ENCODE peak calls at places on chromosomes 11 and 22, in five cellular contexts. P is neural progenitor cell, B is PC-3, O is H1, W is fibroblast of lung. Z is an unnamed sample.

GRCh38 chr22:19878461-19879247 is 24.0 kb upstream of the GNB1L start:
- DNase-seq in P (no peak), W (no peak), B (no peak), O (no peak), Z (no peak)

GRCh38 chr11:13595166-13595565 is 73.3 kb upstream of the FAR1 start:
- DNase-seq in P (no peak), B (no peak), O (no peak), W (peak; percentile 71), Z (no peak)

GRCh38 chr11:126039485-126040271 is 23.0 kb downstream of the CDON start:
- DNase-seq in O (no peak), W (peak; percentile 15), B (peak; percentile 75), P (no peak), Z (no peak)

GRCh38 chr22:24694971-24695928 is 79.3 kb downstream of the PIWIL3 start:
- DNase-seq in O (no peak), W (no peak), B (no peak), P (no peak), Z (no peak)

GRCh38 chr11:16989554-16989953 is 24.7 kb downstream of the PLEKHA7 start:
- DNase-seq in O (no peak), W (no peak), P (no peak), B (no peak), Z (no peak)

GRCh38 chr22:25347752-25348102 is 128.3 kb downstream of the CRYBB2 start:
- DNase-seq in B (no peak), P (no peak), O (no peak), W (peak; percentile 62), Z (no peak)

GRCh38 chr11:133821776-133822175 is 23.5 kb downstream of the SPATA19 start:
- DNase-seq in O (peak; percentile 66), P (peak; percentile 87), W (peak; percentile 12), B (peak; percentile 33), Z (peak; percentile 87)

GRCh38 chr11:118194835-118195627 is 18.6 kb upstream of the SCN2B start:
- DNase-seq in W (peak; percentile 65), P (no peak), O (no peak), B (peak; percentile 96), Z (peak; percentile 90)

GRCh38 chr11:94125408-94126120 is 3.1 kb upstream of the PANX1 start:
- DNase-seq in P (no peak), B (no peak), W (no peak), O (no peak), Z (no peak)

GRCh38 chr11:34599406-34599901 is 21.4 kb upstream of the EHF start:
- DNase-seq in O (no peak), B (peak; percentile 93), P (no peak), W (peak; percentile 92), Z (peak; percentile 38)

GRCh38 chr22:38415046-38415445 is 40.0 kb downstream of the KCNJ4 start:
- DNase-seq in O (no peak), W (no peak), B (no peak), P (peak; percentile 34), Z (peak; percentile 2)

GRCh38 chr11:134026655-134027343 is 42.1 kb upstream of the JAM3 start:
- DNase-seq in B (no peak), P (peak; percentile 84), W (no peak), O (no peak), Z (no peak)

GRCh38 chr11:65655570-65656332 is 7.0 kb downstream of the RELA start:
- DNase-seq in P (no peak), W (no peak), O (no peak), B (no peak), Z (no peak)

GRCh38 chr11:93541884-93542752 is 1.1 kb downstream of the SMCO4 start:
- DNase-seq in B (peak; percentile 77), W (peak; percentile 82), P (peak; percentile 59), O (peak; percentile 41), Z (peak; percentile 63)

GRCh38 chr11:22337571-22338464 is at the start of gene SLC17A6:
- DNase-seq in O (no peak), W (peak; percentile 40), B (peak; percentile 57), P (peak; percentile 90), Z (peak; percentile 80)

GRCh38 chr11:68471360-68472340 is 11.1 kb downstream of the PPP6R3 start:
- DNase-seq in P (no peak), B (no peak), W (peak; percentile 97), O (no peak), Z (no peak)

GRCh38 chr11:18196532-18196931 is 23.9 kb downstream of the MRGPRX4 start:
- DNase-seq in O (no peak), B (no peak), W (no peak), P (no peak), Z (no peak)

GRCh38 chr22:24827305-24827704 is 21.3 kb downstream of the SGSM1 start:
- DNase-seq in W (no peak), P (no peak), O (no peak), B (peak; percentile 1), Z (peak; percentile 84)

GRCh38 chr11:13772223-13773046 is 104.0 kb downstream of the FAR1 start:
- DNase-seq in W (peak; percentile 57), B (peak; percentile 76), P (peak; percentile 81), O (peak; percentile 31), Z (peak; percentile 76)

GRCh38 chr11:118882489-118882888 is 1.2 kb upstream of the CXCR5 start:
- DNase-seq in B (no peak), O (no peak), P (no peak), W (no peak), Z (no peak)

GRCh38 chr11:77152846-77153245 is 24.8 kb downstream of the MYO7A start:
- DNase-seq in P (no peak), W (peak; percentile 52), B (no peak), O (no peak), Z (no peak)
- H3K4me2 ChIP-seq in P (no peak overlapping the region), W (no peak overlapping the region), B (no peak overlapping the region), O (no peak overlapping the region), Z (no peak overlapping the region)

DNA sequence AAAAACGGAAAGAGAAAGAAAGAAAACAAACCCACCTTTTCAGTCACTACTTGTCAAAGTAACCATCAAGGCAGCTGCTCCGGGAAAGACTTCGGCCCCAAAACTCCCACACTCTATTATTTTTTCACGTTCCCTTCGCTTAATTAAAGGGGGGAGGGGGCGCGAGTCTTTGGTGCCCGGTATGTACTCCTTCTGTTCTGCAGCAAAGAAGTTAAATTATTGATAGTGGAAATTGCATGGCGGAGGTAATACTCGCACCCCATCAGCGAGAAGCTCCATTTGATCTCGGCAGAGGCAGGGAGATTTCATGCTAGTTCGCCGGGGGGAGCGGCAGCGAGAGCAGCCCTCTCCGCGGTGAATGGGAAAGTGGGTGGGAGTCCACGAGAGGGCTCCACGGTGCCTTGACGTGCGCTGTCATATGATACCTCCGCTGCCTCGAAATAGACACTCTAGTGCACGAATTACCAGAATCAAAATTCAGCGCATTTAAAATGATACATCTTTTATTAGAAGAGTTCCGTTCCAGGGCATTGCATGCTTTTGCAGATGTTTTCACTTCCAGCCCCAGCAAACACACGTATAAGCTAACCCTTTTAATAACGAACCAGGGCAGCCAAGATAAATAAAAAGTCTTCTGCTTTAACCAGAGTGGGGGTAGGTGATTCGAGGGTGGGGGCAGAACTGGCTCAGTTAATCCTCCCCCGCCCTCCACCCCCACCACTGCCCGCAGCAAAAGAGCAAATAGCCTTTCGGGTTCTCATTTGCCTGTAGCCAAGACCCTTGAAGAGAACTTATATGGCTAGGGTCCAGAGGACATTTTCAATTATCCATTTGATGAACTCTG is 1.2 kb upstream of the BDNF start:
- DNase-seq in B (peak; percentile 52), O (no peak), P (peak; percentile 55), W (peak; percentile 80), Z (peak; percentile 59)
- TF ChIP-seq EZH2 in B (no peak), O (no peak), P (no peak), W (no peak), Z (no peak)

GRCh38 chr11:106461839-106462545 is 384.5 kb downstream of the AASDHPPT start:
- DNase-seq in B (no peak), W (peak; percentile 93), O (no peak), P (peak; percentile 8), Z (no peak)
- H2AFZ ChIP-seq in B (no peak overlapping the region), W (no peak overlapping the region), O (no peak overlapping the region), P (no peak overlapping the region), Z (no peak overlapping the region)

GRCh38 chr11:131254254-131254653 is 116.2 kb upstream of the NTM start:
- DNase-seq in B (no peak), P (no peak), W (no peak), O (no peak), Z (no peak)
- H3K4me2 ChIP-seq in B (no peak overlapping the region), P (peak overlapping the region; percentile 71), W (no peak overlapping the region), O (peak overlapping the region; percentile 78), Z (no peak overlapping the region)

GRCh38 chr11:123363556-123363955 is 66.5 kb upstream of the GRAMD1B start:
- DNase-seq in O (no peak), W (no peak), B (no peak), P (no peak), Z (no peak)
- TF ChIP-seq EZH2 in O (no peak), W (no peak), B (no peak), P (no peak), Z (no peak)

DNA sequence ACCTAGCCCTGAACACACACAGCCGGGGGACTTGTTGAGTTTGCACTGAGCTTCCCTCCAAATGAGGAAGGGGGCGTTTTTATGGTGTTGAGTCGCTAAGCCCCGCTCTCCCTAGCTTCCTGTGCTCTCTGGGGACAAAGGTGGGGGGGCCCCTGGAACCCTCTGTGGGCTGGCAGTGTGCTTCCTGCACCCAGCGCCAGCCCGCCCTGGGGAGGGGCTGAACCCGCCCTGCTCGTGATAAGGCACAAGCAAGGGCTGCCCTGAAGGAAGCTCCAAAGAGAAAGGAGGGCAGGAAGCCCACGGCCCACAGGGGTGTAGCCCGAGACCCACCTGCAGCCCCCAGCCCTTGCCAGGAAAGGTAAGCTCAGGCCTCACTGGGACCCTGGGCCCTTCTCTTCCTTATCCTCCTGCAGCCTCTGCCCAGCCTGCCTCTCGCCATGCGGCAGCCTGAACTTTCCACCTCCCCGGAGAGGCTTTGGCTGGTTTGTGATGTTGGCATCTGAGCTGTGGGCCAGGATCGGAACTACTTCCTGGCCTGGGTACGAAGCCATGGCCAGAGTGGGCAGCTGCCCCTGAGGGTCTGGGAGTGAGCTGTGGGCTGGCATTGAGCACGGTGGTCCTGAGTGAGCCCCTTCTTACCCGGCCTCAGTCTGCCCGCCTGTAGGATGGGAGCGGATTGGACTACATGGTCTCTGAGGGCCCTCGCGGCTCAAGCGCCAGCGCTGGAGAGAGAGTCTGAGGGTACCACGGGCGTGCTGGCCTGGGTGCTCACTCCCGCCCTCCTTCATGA is at the start of gene FERMT3:
- DNase-seq in P (no peak), O (no peak), B (no peak), W (no peak), Z (no peak)
- H2AFZ ChIP-seq in P (no peak within 1 kb of the TSS), O (no peak within 1 kb of the TSS), B (no peak within 1 kb of the TSS), W (no peak within 1 kb of the TSS), Z (no peak within 1 kb of the TSS)

GRCh38 chr11:107679255-107680024 is 32.4 kb downstream of the SLN start:
- DNase-seq in W (no peak), O (no peak), P (no peak), B (no peak), Z (no peak)

GRCh38 chr11:107676341-107676740 is 35.5 kb downstream of the SLN start:
- DNase-seq in W (no peak), O (no peak), P (no peak), B (no peak), Z (no peak)

GRCh38 chr11:107669893-107670601 is 41.8 kb downstream of the SLN start:
- DNase-seq in B (no peak), W (no peak), P (no peak), O (no peak), Z (no peak)

GRCh38 chr11:107675902-107676301 is 36.0 kb downstream of the SLN start:
- DNase-seq in O (no peak), W (no peak), B (no peak), P (no peak), Z (no peak)
- H3K4me2 ChIP-seq in O (no peak overlapping the region), W (no peak overlapping the region), B (no peak overlapping the region), P (no peak overlapping the region), Z (no peak overlapping the region)